ENCODE peak calls at places on chromosomes 16 and 17, in nine cellular contexts. One of them, this sample, is unnamed.

GRCh38 chr16:22400899-22401298 is 26.5 kb upstream of the CDR2 start:
- DNase-seq in endothelial cell of umbilical vein: no peak
- DNase-seq in prostate gland: no peak
- DNase-seq in Peyer's patch: no peak
- DNase-seq in GM12878: no peak
- DNase-seq in stomach: no peak
- DNase-seq in esophagus squamous epithelium: no peak
- DNase-seq in breast epithelium: no peak
- DNase-seq in IMR-90: no peak
- DNase-seq in this sample: no peak

GRCh38 chr17:54282886-54283285 is 460.2 kb downstream of the KIF2B start:
- DNase-seq in endothelial cell of umbilical vein: no peak
- DNase-seq in stomach: no peak
- DNase-seq in Peyer's patch: no peak
- DNase-seq in IMR-90: no peak
- DNase-seq in prostate gland: no peak
- DNase-seq in breast epithelium: no peak
- DNase-seq in GM12878: no peak
- DNase-seq in esophagus squamous epithelium: no peak
- DNase-seq in this sample: no peak

GRCh38 chr17:29589524-29590260 is at the start of gene GIT1:
- DNase-seq in IMR-90: peak
- DNase-seq in GM12878: no peak
- DNase-seq in stomach: peak
- DNase-seq in breast epithelium: peak
- DNase-seq in esophagus squamous epithelium: no peak
- DNase-seq in Peyer's patch: peak
- DNase-seq in endothelial cell of umbilical vein: peak
- DNase-seq in prostate gland: peak
- DNase-seq in this sample: no peak

GRCh38 chr17:75317671-75318070 is 28.4 kb upstream of the SLC25A19 start:
- DNase-seq in Peyer's patch: peak
- DNase-seq in prostate gland: no peak
- DNase-seq in esophagus squamous epithelium: no peak
- DNase-seq in breast epithelium: no peak
- DNase-seq in GM12878: no peak
- DNase-seq in IMR-90: no peak
- DNase-seq in stomach: no peak
- DNase-seq in endothelial cell of umbilical vein: no peak
- DNase-seq in this sample: no peak

GRCh38 chr16:4511441-4512082 is 27.0 kb downstream of the CDIP1 start:
- DNase-seq in GM12878: no peak
- DNase-seq in endothelial cell of umbilical vein: peak
- DNase-seq in Peyer's patch: no peak
- DNase-seq in prostate gland: peak
- DNase-seq in IMR-90: peak
- DNase-seq in stomach: peak
- DNase-seq in esophagus squamous epithelium: no peak
- DNase-seq in breast epithelium: no peak
- DNase-seq in this sample: no peak

GRCh38 chr17:32912218-32912897 is 15.6 kb upstream of the TMEM98 start:
- DNase-seq in esophagus squamous epithelium: no peak
- DNase-seq in IMR-90: peak
- DNase-seq in stomach: peak
- DNase-seq in prostate gland: peak
- DNase-seq in breast epithelium: peak
- DNase-seq in endothelial cell of umbilical vein: peak
- DNase-seq in Peyer's patch: peak
- DNase-seq in GM12878: no peak
- DNase-seq in this sample: no peak

GRCh38 chr17:76643553-76644148 is at the start of gene ST6GALNAC1:
- DNase-seq in Peyer's patch: peak
- DNase-seq in esophagus squamous epithelium: no peak
- DNase-seq in GM12878: no peak
- DNase-seq in breast epithelium: no peak
- DNase-seq in endothelial cell of umbilical vein: peak
- DNase-seq in IMR-90: no peak
- DNase-seq in prostate gland: peak
- DNase-seq in stomach: peak
- DNase-seq in this sample: no peak

GRCh38 chr17:72365857-72366415 is 245.1 kb downstream of the SOX9 start:
- DNase-seq in prostate gland: no peak
- DNase-seq in stomach: no peak
- DNase-seq in GM12878: no peak
- DNase-seq in breast epithelium: no peak
- DNase-seq in esophagus squamous epithelium: no peak
- DNase-seq in endothelial cell of umbilical vein: no peak
- DNase-seq in IMR-90: peak
- DNase-seq in Peyer's patch: no peak
- DNase-seq in this sample: no peak

GRCh38 chr16:80347900-80348299 is 192.9 kb upstream of the DYNLRB2 start:
- DNase-seq in endothelial cell of umbilical vein: peak
- DNase-seq in prostate gland: peak
- DNase-seq in GM12878: no peak
- DNase-seq in stomach: peak
- DNase-seq in Peyer's patch: no peak
- DNase-seq in esophagus squamous epithelium: no peak
- DNase-seq in IMR-90: no peak
- DNase-seq in breast epithelium: no peak
- DNase-seq in this sample: peak

GRCh38 chr17:45722161-45722560 is 62.0 kb upstream of the CRHR1 start:
- DNase-seq in Peyer's patch: no peak
- DNase-seq in endothelial cell of umbilical vein: no peak
- DNase-seq in IMR-90: peak
- DNase-seq in esophagus squamous epithelium: no peak
- DNase-seq in prostate gland: no peak
- DNase-seq in stomach: no peak
- DNase-seq in GM12878: no peak
- DNase-seq in breast epithelium: no peak
- DNase-seq in this sample: no peak

DNA sequence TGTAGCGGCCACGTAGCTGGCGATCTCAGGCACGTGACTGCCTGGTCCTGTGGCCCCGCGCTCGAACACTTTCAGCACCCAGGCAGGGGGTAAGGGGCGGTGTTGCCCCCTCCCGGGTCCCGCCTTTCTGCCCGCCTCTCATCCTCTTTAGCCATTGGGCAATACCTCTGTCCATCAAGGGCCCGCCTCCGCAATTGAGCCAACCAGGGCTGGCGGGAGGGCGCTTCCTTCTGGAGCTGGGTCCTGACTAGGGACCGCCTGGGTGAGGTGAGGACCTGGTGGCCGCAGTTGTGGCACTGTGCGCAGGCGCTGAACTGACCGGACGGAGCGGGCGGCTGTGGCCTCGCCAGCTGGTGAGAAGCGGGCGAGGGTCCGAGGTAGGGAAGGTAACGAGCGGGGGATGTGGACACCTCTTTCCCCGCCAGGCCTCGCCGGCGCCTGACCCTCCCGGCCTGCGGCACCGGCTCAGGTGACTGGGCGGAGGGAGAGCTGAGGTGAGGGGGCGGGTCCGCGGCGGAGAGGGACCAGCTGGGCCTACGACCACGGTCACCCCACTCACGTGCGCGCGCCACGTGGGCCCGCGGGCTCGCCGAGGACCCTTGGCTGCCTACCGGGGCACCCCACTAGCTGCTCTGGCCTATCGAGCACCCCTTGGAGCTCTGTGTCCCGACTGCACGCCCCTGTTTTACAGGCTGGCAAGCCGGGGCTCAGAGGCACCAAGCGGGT is at the start of gene PDP2:
- DNase-seq in esophagus squamous epithelium: peak
- DNase-seq in IMR-90: peak
- DNase-seq in Peyer's patch: peak
- DNase-seq in stomach: peak
- DNase-seq in GM12878: peak
- DNase-seq in prostate gland: peak
- DNase-seq in endothelial cell of umbilical vein: peak
- DNase-seq in breast epithelium: peak
- DNase-seq in this sample: peak
- TF ChIP-seq POLR2A in esophagus squamous epithelium: peak
- TF ChIP-seq POLR2A in IMR-90: peak
- TF ChIP-seq POLR2A in Peyer's patch: peak
- TF ChIP-seq POLR2A in stomach: no peak
- TF ChIP-seq POLR2A in GM12878: peak
- TF ChIP-seq POLR2A in prostate gland: peak
- TF ChIP-seq POLR2A in endothelial cell of umbilical vein: no peak
- TF ChIP-seq POLR2A in breast epithelium: peak
- TF ChIP-seq POLR2A in this sample: peak

GRCh38 chr17:9225305-9226101 is 204.2 kb downstream of the NTN1 start:
- DNase-seq in stomach: no peak
- DNase-seq in breast epithelium: no peak
- DNase-seq in esophagus squamous epithelium: no peak
- DNase-seq in IMR-90: no peak
- DNase-seq in prostate gland: no peak
- DNase-seq in GM12878: no peak
- DNase-seq in Peyer's patch: no peak
- DNase-seq in endothelial cell of umbilical vein: no peak
- DNase-seq in this sample: no peak
- TF ChIP-seq CTCF in stomach: no peak
- TF ChIP-seq CTCF in breast epithelium: no peak
- TF ChIP-seq CTCF in esophagus squamous epithelium: no peak
- TF ChIP-seq CTCF in IMR-90: no peak
- TF ChIP-seq CTCF in prostate gland: no peak
- TF ChIP-seq CTCF in GM12878: no peak
- TF ChIP-seq CTCF in Peyer's patch: no peak
- TF ChIP-seq CTCF in endothelial cell of umbilical vein: no peak
- TF ChIP-seq CTCF in this sample: no peak

DNA sequence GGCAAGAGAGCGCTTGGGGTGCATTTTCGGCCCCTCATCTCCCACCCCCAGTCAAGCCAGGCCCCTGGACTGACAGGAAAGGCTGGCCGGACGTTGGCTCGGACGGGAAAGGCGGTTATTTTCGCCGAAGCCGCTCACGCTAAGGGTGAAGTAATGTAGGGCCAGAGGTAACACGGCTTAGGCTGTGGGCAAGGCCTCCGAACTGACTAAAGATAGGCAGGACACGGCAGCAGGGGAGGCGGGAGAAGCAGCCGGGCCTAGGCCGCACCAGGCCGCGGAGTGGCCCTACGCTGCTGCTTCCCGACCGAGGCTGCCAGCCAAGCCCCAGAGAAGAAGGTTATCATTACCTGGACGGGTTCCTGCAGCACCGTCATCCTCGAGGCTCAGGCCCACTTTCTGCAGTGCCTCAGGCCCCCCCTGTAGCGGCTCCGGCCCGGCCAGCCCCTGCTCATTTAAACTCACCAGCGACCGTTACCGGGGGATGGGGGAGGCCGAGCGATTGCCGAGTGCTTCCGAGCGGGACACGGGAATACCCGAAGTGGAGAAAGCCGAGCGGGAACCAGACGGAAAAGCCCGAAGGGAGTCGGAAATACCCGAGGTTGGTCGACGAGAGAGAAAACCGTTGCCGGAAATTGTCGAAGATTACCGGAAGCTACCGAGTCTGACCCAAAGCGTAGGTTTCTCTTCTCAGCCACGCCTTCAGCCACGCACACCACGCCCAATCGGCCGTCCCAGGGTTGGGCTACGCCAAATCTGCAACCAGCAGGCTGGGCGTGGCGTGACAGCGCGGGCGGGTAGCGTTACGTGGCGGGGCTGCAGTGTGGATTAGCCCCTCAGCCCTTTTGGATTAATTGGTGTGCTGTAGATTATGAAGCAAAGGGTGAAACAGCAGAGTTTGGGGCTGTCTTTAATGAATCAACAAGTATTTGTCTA is at the start of gene CDC27:
- DNase-seq in esophagus squamous epithelium: peak
- DNase-seq in GM12878: peak
- DNase-seq in IMR-90: peak
- DNase-seq in prostate gland: peak
- DNase-seq in endothelial cell of umbilical vein: peak
- DNase-seq in stomach: peak
- DNase-seq in Peyer's patch: peak
- DNase-seq in breast epithelium: peak
- DNase-seq in this sample: no peak
- TF ChIP-seq POLR2A in esophagus squamous epithelium: peak
- TF ChIP-seq POLR2A in GM12878: peak
- TF ChIP-seq POLR2A in IMR-90: peak
- TF ChIP-seq POLR2A in prostate gland: peak
- TF ChIP-seq POLR2A in endothelial cell of umbilical vein: peak
- TF ChIP-seq POLR2A in stomach: no peak
- TF ChIP-seq POLR2A in Peyer's patch: peak
- TF ChIP-seq POLR2A in breast epithelium: no peak
- TF ChIP-seq POLR2A in this sample: no peak

GRCh38 chr17:1421470-1421869 is 21.4 kb upstream of the YWHAE start:
- DNase-seq in IMR-90: no peak
- DNase-seq in stomach: no peak
- DNase-seq in endothelial cell of umbilical vein: no peak
- DNase-seq in GM12878: no peak
- DNase-seq in breast epithelium: no peak
- DNase-seq in prostate gland: no peak
- DNase-seq in esophagus squamous epithelium: no peak
- DNase-seq in Peyer's patch: no peak
- DNase-seq in this sample: no peak

GRCh38 chr17:1422907-1423306 is 22.9 kb upstream of the YWHAE start:
- DNase-seq in GM12878: no peak
- DNase-seq in esophagus squamous epithelium: no peak
- DNase-seq in Peyer's patch: no peak
- DNase-seq in prostate gland: no peak
- DNase-seq in breast epithelium: no peak
- DNase-seq in stomach: no peak
- DNase-seq in endothelial cell of umbilical vein: peak
- DNase-seq in IMR-90: peak
- DNase-seq in this sample: no peak

GRCh38 chr17:1420163-1420562 is 20.1 kb upstream of the YWHAE start:
- DNase-seq in IMR-90: no peak
- DNase-seq in prostate gland: no peak
- DNase-seq in esophagus squamous epithelium: no peak
- DNase-seq in endothelial cell of umbilical vein: no peak
- DNase-seq in breast epithelium: no peak
- DNase-seq in stomach: no peak
- DNase-seq in GM12878: no peak
- DNase-seq in Peyer's patch: no peak
- DNase-seq in this sample: no peak

GRCh38 chr17:1420981-1421380 is 21.0 kb upstream of the YWHAE start:
- DNase-seq in esophagus squamous epithelium: no peak
- DNase-seq in prostate gland: no peak
- DNase-seq in stomach: no peak
- DNase-seq in endothelial cell of umbilical vein: no peak
- DNase-seq in IMR-90: no peak
- DNase-seq in GM12878: no peak
- DNase-seq in breast epithelium: no peak
- DNase-seq in Peyer's patch: no peak
- DNase-seq in this sample: no peak

DNA sequence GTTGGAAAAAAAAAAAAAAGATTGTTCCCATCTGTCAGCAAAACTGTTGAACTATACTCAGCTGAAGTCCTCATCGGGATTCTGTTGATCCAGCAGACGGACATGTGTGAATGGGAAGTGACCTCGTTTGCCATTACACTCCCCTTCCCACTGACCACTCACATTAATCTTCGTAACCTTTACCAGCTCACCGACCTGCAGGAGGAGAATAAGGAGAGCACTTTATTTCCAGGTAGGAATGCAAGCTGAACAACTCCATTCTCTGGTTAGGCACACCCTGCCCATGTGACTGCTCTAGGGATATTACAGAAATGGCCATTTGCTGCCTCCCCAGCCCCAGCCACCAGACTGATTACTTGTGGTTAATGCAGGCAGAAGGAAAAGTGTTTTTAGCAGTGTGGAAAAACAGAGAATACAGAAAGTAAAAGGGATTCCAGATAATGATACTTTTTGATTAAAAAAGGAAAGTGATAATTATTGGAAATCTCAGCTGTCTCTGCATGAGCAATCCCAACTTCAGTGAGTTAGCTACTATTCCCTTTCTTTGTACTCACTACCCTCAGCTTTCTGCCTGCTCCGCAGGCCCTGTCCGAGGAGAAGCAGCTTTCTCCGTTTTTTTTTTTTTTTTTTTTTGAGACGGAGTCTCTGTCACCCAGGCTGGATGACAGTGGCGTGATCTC is 23.6 kb upstream of the YWHAE start:
- DNase-seq in esophagus squamous epithelium: no peak
- DNase-seq in breast epithelium: no peak
- DNase-seq in prostate gland: no peak
- DNase-seq in IMR-90: no peak
- DNase-seq in endothelial cell of umbilical vein: no peak
- DNase-seq in stomach: no peak
- DNase-seq in Peyer's patch: no peak
- DNase-seq in GM12878: no peak
- DNase-seq in this sample: no peak
- TF ChIP-seq CTCF in esophagus squamous epithelium: no peak
- TF ChIP-seq CTCF in breast epithelium: no peak
- TF ChIP-seq CTCF in prostate gland: no peak
- TF ChIP-seq CTCF in IMR-90: no peak
- TF ChIP-seq CTCF in endothelial cell of umbilical vein: no peak
- TF ChIP-seq CTCF in stomach: no peak
- TF ChIP-seq CTCF in Peyer's patch: no peak
- TF ChIP-seq CTCF in GM12878: no peak
- TF ChIP-seq CTCF in this sample: no peak